ENCODE peak calls at places on chromosomes 7 and 10, in five cellular contexts. N is IMR-90, O is HFF-Myc, D is fibroblast of mammary gland, H is body of pancreas. W is an unnamed sample.

GRCh38 chr10:90969947-90970673 is 49.2 kb upstream of the ANKRD1 start:
- DNase-seq in H (no peak), N (peak; percentile 70), O (no peak), D (peak; percentile 89), W (peak; percentile 8)

GRCh38 chr7:121744319-121744718 is 128.6 kb upstream of the PTPRZ1 start:
- DNase-seq in H (no peak), D (no peak), N (no peak), O (no peak), W (no peak)

GRCh38 chr10:133230387-133231195 is 574 bp downstream of the UTF1 start:
- DNase-seq in D (no peak), H (no peak), N (no peak), O (no peak), W (no peak)

GRCh38 chr7:105612806-105613205 is 31.5 kb upstream of the EFCAB10 start:
- DNase-seq in N (no peak), H (no peak), D (no peak), O (no peak), W (no peak)

GRCh38 chr10:6114758-6115410 is 26.1 kb downstream of the RBM17 start:
- DNase-seq in O (peak; percentile 50), H (peak; percentile 29), N (peak; percentile 59), D (peak; percentile 93), W (peak; percentile 59)

GRCh38 chr7:134364619-134365037 is 47.9 kb upstream of the SLC35B4 start:
- DNase-seq in O (no peak), D (peak; percentile 81), N (peak; percentile 41), H (no peak), W (no peak)

GRCh38 chr10:69716711-69717560 is 84.8 kb upstream of the COL13A1 start:
- DNase-seq in H (peak; percentile 80), D (peak; percentile 38), O (no peak), N (peak; percentile 33), W (no peak)

GRCh38 chr10:129908406-129908805 is 55.7 kb downstream of the EBF3 start:
- DNase-seq in N (no peak), H (no peak), D (no peak), O (no peak), W (no peak)

GRCh38 chr10:79438021-79438698 is 7.3 kb downstream of the ZCCHC24 start:
- DNase-seq in N (no peak), H (no peak), D (peak; percentile 41), O (no peak), W (no peak)

GRCh38 chr10:80274396-80275134 is 14.9 kb downstream of the MAT1A start:
- DNase-seq in O (no peak), D (no peak), H (peak; percentile 8), N (no peak), W (no peak)

GRCh38 chr7:16670021-16670420 is 24.0 kb downstream of the BZW2 start:
- DNase-seq in H (no peak), D (peak; percentile 77), O (no peak), N (peak; percentile 82), W (no peak)

GRCh38 chr7:4634166-4634565 is 47.9 kb upstream of the FOXK1 start:
- DNase-seq in N (no peak), H (no peak), D (peak; percentile 86), O (no peak), W (no peak)

GRCh38 chr7:4631021-4631663 is 51.0 kb upstream of the FOXK1 start:
- DNase-seq in N (no peak), H (no peak), D (no peak), O (no peak), W (no peak)

GRCh38 chr7:4633012-4633411 is 49.1 kb upstream of the FOXK1 start:
- DNase-seq in D (peak; percentile 84), H (no peak), N (peak; percentile 76), O (no peak), W (no peak)

GRCh38 chr7:4629287-4629905 is 52.7 kb upstream of the FOXK1 start:
- DNase-seq in D (peak; percentile 72), N (no peak), O (no peak), H (no peak), W (no peak)

GRCh38 chr7:4631664-4632171 is 50.4 kb upstream of the FOXK1 start:
- DNase-seq in N (peak; percentile 91), H (peak; percentile 48), O (peak; percentile 78), D (peak; percentile 97), W (peak; percentile 41)
- H3K4me3 ChIP-seq in N (peak overlapping the region; percentile 42), H (no peak overlapping the region), O (peak overlapping the region; percentile 26), D (peak overlapping the region; percentile 19), W (no peak overlapping the region)

GRCh38 chr7:115032986-115033385 is 111.1 kb downstream of the MDFIC start:
- DNase-seq in O (no peak), N (no peak), D (no peak), H (no peak), W (no peak)
- TF ChIP-seq CTCF in O (no peak), N (no peak), D (no peak), H (no peak), W (no peak)

DNA sequence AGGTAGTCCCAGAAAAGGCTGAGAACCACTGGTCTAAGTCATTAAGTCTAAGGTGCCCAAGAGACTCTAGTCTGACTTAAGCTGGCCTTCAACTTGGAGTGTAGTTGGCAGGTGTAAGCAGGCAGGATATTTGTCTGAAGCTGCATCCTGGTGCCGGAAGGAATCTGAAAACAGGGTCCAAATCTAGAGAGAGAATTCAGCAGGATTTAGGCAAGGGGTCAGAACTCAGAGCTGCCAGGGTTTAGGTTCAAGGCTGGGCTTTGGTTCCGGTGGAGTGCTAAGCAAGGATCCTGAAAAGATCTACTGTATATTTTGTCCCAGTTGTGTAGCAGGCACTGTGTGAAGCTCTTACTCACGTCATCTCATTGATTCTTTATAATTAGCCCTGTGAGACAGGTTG is 16.5 kb upstream of the SEPTIN7 start:
- DNase-seq in H (no peak), O (no peak), N (no peak), D (no peak), W (no peak)
- H3K4me3 ChIP-seq in H (no peak overlapping the region), O (no peak overlapping the region), N (no peak overlapping the region), D (no peak overlapping the region), W (no peak overlapping the region)

GRCh38 chr7:45026984-45027773 is 27.2 kb downstream of the CCM2 start:
- DNase-seq in O (peak; percentile 19), H (no peak), N (peak; percentile 64), D (peak; percentile 10), W (no peak)
- TF ChIP-seq CTCF in O (no peak), H (no peak), N (no peak), D (no peak), W (no peak)

GRCh38 chr7:124411796-124412195 is 353.8 kb downstream of the GPR37 start:
- DNase-seq in H (no peak), D (no peak), O (no peak), N (no peak), W (no peak)
- H3K4me3 ChIP-seq in H (no peak overlapping the region), D (no peak overlapping the region), O (no peak overlapping the region), N (no peak overlapping the region), W (no peak overlapping the region)

W was measured in LNCaP clone FGC.